ENCODE peak calls at places on chromosomes 5 and 9, in four cellular contexts. I, E, J and O are unnamed samples.

GRCh38 chr5:9519537-9519936 is 26.3 kb downstream of the SEMA5A start:
- DNase-seq in I (peak), E (peak), J (no peak), O (no peak)

GRCh38 chr9:91100878-91101450 is 260.8 kb downstream of the AUH start:
- DNase-seq in I (no peak), E (peak), J (no peak), O (peak)

GRCh38 chr9:86856259-86856658 is 91.0 kb downstream of the GAS1 start:
- DNase-seq in I (no peak), E (peak), J (no peak), O (no peak)

GRCh38 chr9:134205636-134206316 is 41.4 kb upstream of the RNU6ATAC start:
- DNase-seq in I (no peak), E (no peak), J (no peak), O (peak)

GRCh38 chr9:35907732-35908483 is 1.4 kb upstream of the SPAAR start:
- DNase-seq in I (peak), E (peak), J (no peak), O (peak)

GRCh38 chr5:15245913-15246312 is 254.1 kb upstream of the FBXL7 start:
- DNase-seq in I (no peak), E (no peak), J (no peak), O (no peak)

GRCh38 chr5:179923422-179923821 is 15.7 kb upstream of the TBC1D9B start:
- DNase-seq in I (no peak), E (no peak), J (no peak), O (no peak)

GRCh38 chr9:4086119-4087088 is 213.5 kb downstream of the GLIS3 start:
- DNase-seq in I (no peak), E (peak), J (no peak), O (peak)

GRCh38 chr9:95504053-95504963 is 12.5 kb downstream of the PTCH1 start:
- DNase-seq in I (no peak), E (peak), J (peak), O (peak)

GRCh38 chr5:172939561-172939960 is 19.7 kb upstream of the RPL26L1 start:
- DNase-seq in I (no peak), E (no peak), J (no peak), O (no peak)

DNA sequence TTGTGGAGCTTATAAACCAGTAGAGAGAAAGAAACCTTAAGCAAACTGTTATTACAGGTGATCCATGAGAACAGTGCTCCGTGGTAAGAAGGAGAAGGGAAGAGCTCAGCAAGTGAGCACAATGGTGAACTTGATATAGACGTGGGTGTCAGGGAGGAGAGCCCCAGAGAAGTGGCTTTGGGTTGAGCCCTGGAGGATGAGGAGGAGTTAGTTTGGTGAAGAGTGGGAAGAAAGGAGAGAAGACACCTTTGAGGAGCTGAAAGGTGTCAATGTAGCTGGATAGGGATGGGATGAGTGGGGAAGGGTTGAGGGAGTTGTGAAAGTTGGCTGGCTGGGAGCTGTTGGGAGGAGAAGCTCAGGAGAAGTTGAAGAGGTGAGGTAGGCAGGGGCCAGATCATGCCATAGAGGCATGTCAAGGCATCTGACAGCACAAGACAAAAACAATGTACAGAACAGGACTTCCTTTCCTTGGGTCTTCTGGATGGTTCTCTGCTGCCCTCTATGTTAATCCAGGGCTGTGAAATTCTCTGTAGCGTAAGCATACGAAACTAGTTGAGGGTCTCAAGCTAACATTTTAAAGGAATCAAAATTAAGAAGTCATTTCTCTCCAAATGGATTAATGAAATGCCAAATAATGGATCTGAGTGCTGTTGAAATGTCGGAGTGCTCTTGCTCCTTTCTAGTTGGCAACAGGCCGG is 501.9 kb downstream of the KDM4C start:
- DNase-seq in I (no peak), E (peak), J (no peak), O (peak)
- TF ChIP-seq CTCF in I (no peak), E (peak), J (no peak), O (peak)

GRCh38 chr5:143606043-143606752 is 202.7 kb upstream of the NR3C1 start:
- DNase-seq in I (no peak), E (no peak), J (no peak), O (no peak)
- TF ChIP-seq CTCF in I (no peak), E (no peak), J (no peak), O (no peak)

DNA sequence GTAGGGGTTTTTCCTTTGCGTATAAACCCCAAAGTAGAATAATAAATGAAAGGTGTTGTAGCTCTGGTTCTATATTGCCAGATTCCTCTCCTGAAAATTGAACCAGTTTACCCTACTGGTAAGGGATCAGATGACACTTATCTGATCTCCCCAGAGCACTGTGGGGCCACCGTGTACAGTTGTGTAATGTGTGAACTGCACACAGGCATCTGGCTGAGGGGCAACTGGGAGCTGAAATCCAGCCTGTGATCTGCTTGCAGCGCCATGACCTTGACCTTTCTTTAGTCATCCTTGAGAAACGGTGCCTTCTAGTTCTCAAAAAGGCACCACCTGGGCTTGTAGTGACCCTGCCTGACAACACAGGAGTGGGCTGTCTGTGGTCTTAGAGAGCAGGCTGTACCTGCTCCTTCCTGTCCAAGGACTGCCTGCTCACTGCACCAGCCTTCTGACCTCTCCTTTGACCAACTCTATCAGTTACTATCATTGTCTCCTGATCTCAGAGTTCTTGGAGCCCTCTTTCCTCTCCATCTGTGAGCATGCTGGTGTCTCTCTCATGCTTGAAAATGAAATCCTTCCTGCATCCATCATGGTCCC is 40.2 kb downstream of the PDE6A start:
- DNase-seq in I (no peak), E (peak), J (no peak), O (no peak)
- TF ChIP-seq CTCF in I (no peak), E (no peak), J (no peak), O (no peak)

DNA sequence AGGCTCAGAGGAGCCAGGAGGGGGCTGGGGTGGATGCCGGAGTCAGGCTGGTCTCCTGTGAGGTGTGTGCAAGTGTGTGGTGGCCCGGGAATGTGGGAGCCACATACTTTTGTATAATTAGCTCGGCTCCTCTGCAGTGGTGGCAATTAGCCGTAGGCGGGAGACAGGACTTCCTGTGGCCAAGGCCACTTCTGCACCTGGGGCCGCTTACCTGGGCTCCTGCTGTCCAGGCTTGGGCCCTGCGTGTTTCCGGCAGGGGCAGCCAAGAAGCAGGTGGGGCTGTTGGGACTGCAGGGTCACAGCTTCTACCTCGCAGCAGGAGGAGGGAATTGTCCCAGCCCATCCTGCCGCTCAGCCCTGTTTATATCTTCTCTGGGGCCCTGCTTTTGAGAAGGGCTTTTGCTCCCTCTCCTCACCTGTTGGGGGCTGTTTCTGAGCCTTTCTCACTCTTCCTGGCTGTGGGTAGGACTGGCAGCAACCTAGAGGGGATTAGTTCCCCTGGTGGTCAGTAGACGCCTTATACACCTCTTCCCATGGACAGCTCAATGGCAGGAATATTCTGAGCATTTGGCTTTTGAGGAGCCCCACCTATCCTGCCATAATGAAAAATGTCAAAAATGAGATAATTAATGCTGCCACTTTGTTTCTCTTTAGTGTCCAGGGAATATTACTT is 145.4 kb upstream of the PITX1 start:
- DNase-seq in I (no peak), E (no peak), J (peak), O (no peak)
- TF ChIP-seq CTCF in I (no peak), E (peak), J (no peak), O (no peak)

GRCh38 chr5:41465493-41466171 is 44.8 kb downstream of the PLCXD3 start:
- DNase-seq in I (no peak), E (peak), J (no peak), O (peak)
- TF ChIP-seq CTCF in I (no peak), E (no peak), J (no peak), O (no peak)

DNA sequence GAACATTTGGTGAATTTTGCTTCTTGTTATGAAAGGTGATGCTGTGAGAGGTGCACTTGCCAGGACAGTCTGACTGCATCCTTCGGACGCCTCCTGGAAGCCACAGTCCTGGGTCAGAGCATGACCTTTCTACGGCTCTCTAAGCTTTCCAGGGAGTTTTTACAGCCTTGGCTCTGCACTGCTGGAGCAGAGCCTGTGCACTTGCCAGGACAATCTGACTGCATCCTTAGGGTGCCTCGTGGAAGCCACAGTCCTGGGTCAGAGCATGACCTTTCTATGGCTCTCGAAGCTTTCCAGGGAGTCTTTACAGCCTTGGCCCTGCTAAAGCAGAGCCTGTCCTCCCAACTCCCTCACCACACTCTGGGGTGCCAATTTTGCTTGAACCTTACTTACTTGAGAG is 49.6 kb downstream of the CCDC180 start:
- DNase-seq in I (no peak), E (no peak), J (no peak), O (no peak)
- TF ChIP-seq CTCF in I (no peak), E (no peak), J (no peak), O (no peak)

GRCh38 chr5:142613231-142613630 is 72.7 kb downstream of the FGF1 start:
- DNase-seq in I (no peak), E (peak), J (no peak), O (peak)

GRCh38 chr5:142612388-142612787 is 73.5 kb downstream of the FGF1 start:
- DNase-seq in I (no peak), E (no peak), J (no peak), O (no peak)

GRCh38 chr5:142610176-142611001 is 75.5 kb downstream of the FGF1 start:
- DNase-seq in I (no peak), E (no peak), J (no peak), O (no peak)

GRCh38 chr5:142609142-142609541 is 76.7 kb downstream of the FGF1 start:
- DNase-seq in I (no peak), E (no peak), J (no peak), O (no peak)

GRCh38 chr5:142611154-142611553 is 74.7 kb downstream of the FGF1 start:
- DNase-seq in I (no peak), E (peak), J (peak), O (peak)
- TF ChIP-seq CTCF in I (peak), E (peak), J (peak), O (peak)